ENCODE peak calls at places on chromosome 17, in six cellular contexts. One of them, this sample, is unnamed.
A peak's percentile ranks its signal among the peaks of the same experiment; 100 is the strongest.

GRCh38 chr17:76266244-76266938 is 1.2 kb downstream of the UBALD2 start:
- DNase-seq in bronchial epithelial cell: peak; percentile 29
- DNase-seq in stimulated activated CD8-positive, alpha-beta memory T cell treated with anti-CD3 and anti-CD28 coated beads, Interleukin-2, amount 100 ng/mL, for 48 hours: no peak
- DNase-seq in thyroid gland: peak; percentile 45
- DNase-seq in pons: no peak
- DNase-seq in CD4-positive, CD25-positive, alpha-beta regulatory T cell: no peak
- DNase-seq in this sample: no peak

GRCh38 chr17:21291357-21291756 is 6.8 kb downstream of the MAP2K3 start:
- DNase-seq in pons: no peak
- DNase-seq in stimulated activated CD8-positive, alpha-beta memory T cell treated with anti-CD3 and anti-CD28 coated beads, Interleukin-2, amount 100 ng/mL, for 48 hours: no peak
- DNase-seq in CD4-positive, CD25-positive, alpha-beta regulatory T cell: no peak
- DNase-seq in bronchial epithelial cell: no peak
- DNase-seq in thyroid gland: no peak
- DNase-seq in this sample: no peak

GRCh38 chr17:44628234-44629188 is 27.8 kb upstream of the MEIOC start:
- DNase-seq in bronchial epithelial cell: no peak
- DNase-seq in stimulated activated CD8-positive, alpha-beta memory T cell treated with anti-CD3 and anti-CD28 coated beads, Interleukin-2, amount 100 ng/mL, for 48 hours: no peak
- DNase-seq in pons: no peak
- DNase-seq in thyroid gland: peak; percentile 92
- DNase-seq in CD4-positive, CD25-positive, alpha-beta regulatory T cell: no peak
- DNase-seq in this sample: no peak

GRCh38 chr17:63447688-63448005 is 1.5 kb upstream of the CYB561 start:
- DNase-seq in bronchial epithelial cell: no peak
- DNase-seq in thyroid gland: peak; percentile 56
- DNase-seq in CD4-positive, CD25-positive, alpha-beta regulatory T cell: no peak
- DNase-seq in stimulated activated CD8-positive, alpha-beta memory T cell treated with anti-CD3 and anti-CD28 coated beads, Interleukin-2, amount 100 ng/mL, for 48 hours: no peak
- DNase-seq in pons: no peak
- DNase-seq in this sample: no peak

GRCh38 chr17:8956521-8956920 is 9.0 kb downstream of the PIK3R5 start:
- DNase-seq in stimulated activated CD8-positive, alpha-beta memory T cell treated with anti-CD3 and anti-CD28 coated beads, Interleukin-2, amount 100 ng/mL, for 48 hours: no peak
- DNase-seq in pons: no peak
- DNase-seq in bronchial epithelial cell: no peak
- DNase-seq in thyroid gland: no peak
- DNase-seq in CD4-positive, CD25-positive, alpha-beta regulatory T cell: no peak
- DNase-seq in this sample: no peak

GRCh38 chr17:13864551-13864950 is 204.8 kb upstream of the COX10 start:
- DNase-seq in pons: no peak
- DNase-seq in bronchial epithelial cell: peak; percentile 10
- DNase-seq in thyroid gland: no peak
- DNase-seq in stimulated activated CD8-positive, alpha-beta memory T cell treated with anti-CD3 and anti-CD28 coated beads, Interleukin-2, amount 100 ng/mL, for 48 hours: no peak
- DNase-seq in CD4-positive, CD25-positive, alpha-beta regulatory T cell: no peak
- DNase-seq in this sample: peak; percentile 73

GRCh38 chr17:60065867-60066266 is 12.9 kb downstream of the HEATR6 start:
- DNase-seq in CD4-positive, CD25-positive, alpha-beta regulatory T cell: no peak
- DNase-seq in bronchial epithelial cell: peak; percentile 49
- DNase-seq in stimulated activated CD8-positive, alpha-beta memory T cell treated with anti-CD3 and anti-CD28 coated beads, Interleukin-2, amount 100 ng/mL, for 48 hours: no peak
- DNase-seq in pons: no peak
- DNase-seq in thyroid gland: no peak
- DNase-seq in this sample: peak; percentile 56

GRCh38 chr17:3984719-3985444 is 20.6 kb upstream of the ATP2A3 start:
- DNase-seq in stimulated activated CD8-positive, alpha-beta memory T cell treated with anti-CD3 and anti-CD28 coated beads, Interleukin-2, amount 100 ng/mL, for 48 hours: no peak
- DNase-seq in bronchial epithelial cell: peak; percentile 10
- DNase-seq in CD4-positive, CD25-positive, alpha-beta regulatory T cell: no peak
- DNase-seq in pons: no peak
- DNase-seq in thyroid gland: no peak
- DNase-seq in this sample: peak; percentile 16

GRCh38 chr17:61839300-61839786 is 24.0 kb downstream of the BRIP1 start:
- DNase-seq in bronchial epithelial cell: no peak
- DNase-seq in pons: no peak
- DNase-seq in thyroid gland: no peak
- DNase-seq in CD4-positive, CD25-positive, alpha-beta regulatory T cell: no peak
- DNase-seq in stimulated activated CD8-positive, alpha-beta memory T cell treated with anti-CD3 and anti-CD28 coated beads, Interleukin-2, amount 100 ng/mL, for 48 hours: no peak
- DNase-seq in this sample: no peak

GRCh38 chr17:61414141-61414935 is 14.7 kb downstream of the TBX2 start:
- DNase-seq in thyroid gland: no peak
- DNase-seq in pons: no peak
- DNase-seq in stimulated activated CD8-positive, alpha-beta memory T cell treated with anti-CD3 and anti-CD28 coated beads, Interleukin-2, amount 100 ng/mL, for 48 hours: no peak
- DNase-seq in bronchial epithelial cell: no peak
- DNase-seq in CD4-positive, CD25-positive, alpha-beta regulatory T cell: no peak
- DNase-seq in this sample: peak; percentile 34

GRCh38 chr17:41474863-41475262 is 6.1 kb downstream of the KRT35 start:
- DNase-seq in stimulated activated CD8-positive, alpha-beta memory T cell treated with anti-CD3 and anti-CD28 coated beads, Interleukin-2, amount 100 ng/mL, for 48 hours: no peak
- DNase-seq in pons: no peak
- DNase-seq in CD4-positive, CD25-positive, alpha-beta regulatory T cell: no peak
- DNase-seq in thyroid gland: no peak
- DNase-seq in bronchial epithelial cell: no peak
- DNase-seq in this sample: no peak

GRCh38 chr17:78315355-78316114 is 44.3 kb downstream of the SOCS3 start:
- DNase-seq in thyroid gland: peak; percentile 89
- DNase-seq in bronchial epithelial cell: peak; percentile 92
- DNase-seq in stimulated activated CD8-positive, alpha-beta memory T cell treated with anti-CD3 and anti-CD28 coated beads, Interleukin-2, amount 100 ng/mL, for 48 hours: peak; percentile 59
- DNase-seq in pons: no peak
- DNase-seq in CD4-positive, CD25-positive, alpha-beta regulatory T cell: no peak
- DNase-seq in this sample: peak; percentile 99

GRCh38 chr17:63950940-63951907 is 19.1 kb upstream of the CD79B start:
- DNase-seq in thyroid gland: peak; percentile 69
- DNase-seq in stimulated activated CD8-positive, alpha-beta memory T cell treated with anti-CD3 and anti-CD28 coated beads, Interleukin-2, amount 100 ng/mL, for 48 hours: no peak
- DNase-seq in pons: no peak
- DNase-seq in CD4-positive, CD25-positive, alpha-beta regulatory T cell: no peak
- DNase-seq in bronchial epithelial cell: peak; percentile 38
- DNase-seq in this sample: peak; percentile 82

GRCh38 chr17:13140750-13141149 is 122.9 kb upstream of the ELAC2 start:
- DNase-seq in bronchial epithelial cell: no peak
- DNase-seq in stimulated activated CD8-positive, alpha-beta memory T cell treated with anti-CD3 and anti-CD28 coated beads, Interleukin-2, amount 100 ng/mL, for 48 hours: no peak
- DNase-seq in CD4-positive, CD25-positive, alpha-beta regulatory T cell: no peak
- DNase-seq in pons: peak; percentile 12
- DNase-seq in thyroid gland: no peak
- DNase-seq in this sample: no peak

GRCh38 chr17:57442401-57442823 is 186.1 kb downstream of the MSI2 start:
- DNase-seq in pons: no peak
- DNase-seq in stimulated activated CD8-positive, alpha-beta memory T cell treated with anti-CD3 and anti-CD28 coated beads, Interleukin-2, amount 100 ng/mL, for 48 hours: no peak
- DNase-seq in CD4-positive, CD25-positive, alpha-beta regulatory T cell: no peak
- DNase-seq in bronchial epithelial cell: no peak
- DNase-seq in thyroid gland: no peak
- DNase-seq in this sample: no peak

GRCh38 chr17:41140360-41141132 is at the start of gene KRTAP4-6:
- DNase-seq in thyroid gland: no peak
- DNase-seq in bronchial epithelial cell: peak; percentile 98
- DNase-seq in CD4-positive, CD25-positive, alpha-beta regulatory T cell: no peak
- DNase-seq in pons: no peak
- DNase-seq in stimulated activated CD8-positive, alpha-beta memory T cell treated with anti-CD3 and anti-CD28 coated beads, Interleukin-2, amount 100 ng/mL, for 48 hours: no peak
- DNase-seq in this sample: peak; percentile 86

GRCh38 chr17:48540213-48540612 is 4.7 kb downstream of the HOXB2 start:
- DNase-seq in thyroid gland: no peak
- DNase-seq in stimulated activated CD8-positive, alpha-beta memory T cell treated with anti-CD3 and anti-CD28 coated beads, Interleukin-2, amount 100 ng/mL, for 48 hours: no peak
- DNase-seq in pons: no peak
- DNase-seq in CD4-positive, CD25-positive, alpha-beta regulatory T cell: no peak
- DNase-seq in bronchial epithelial cell: no peak
- DNase-seq in this sample: no peak

GRCh38 chr17:83151056-83151441 is 71.6 kb downstream of the METRNL start:
- DNase-seq in pons: no peak
- DNase-seq in bronchial epithelial cell: no peak
- DNase-seq in CD4-positive, CD25-positive, alpha-beta regulatory T cell: no peak
- DNase-seq in thyroid gland: no peak
- DNase-seq in stimulated activated CD8-positive, alpha-beta memory T cell treated with anti-CD3 and anti-CD28 coated beads, Interleukin-2, amount 100 ng/mL, for 48 hours: no peak
- DNase-seq in this sample: no peak

GRCh38 chr17:2094891-2095535 is 40.1 kb downstream of the HIC1 start:
- DNase-seq in bronchial epithelial cell: peak; percentile 51
- DNase-seq in pons: peak; percentile 37
- DNase-seq in thyroid gland: peak; percentile 92
- DNase-seq in stimulated activated CD8-positive, alpha-beta memory T cell treated with anti-CD3 and anti-CD28 coated beads, Interleukin-2, amount 100 ng/mL, for 48 hours: no peak
- DNase-seq in CD4-positive, CD25-positive, alpha-beta regulatory T cell: no peak
- DNase-seq in this sample: peak; percentile 10

GRCh38 chr17:15092762-15093161 is 172.4 kb downstream of the PMP22 start:
- DNase-seq in pons: no peak
- DNase-seq in stimulated activated CD8-positive, alpha-beta memory T cell treated with anti-CD3 and anti-CD28 coated beads, Interleukin-2, amount 100 ng/mL, for 48 hours: no peak
- DNase-seq in bronchial epithelial cell: peak; percentile 64
- DNase-seq in thyroid gland: no peak
- DNase-seq in CD4-positive, CD25-positive, alpha-beta regulatory T cell: no peak
- DNase-seq in this sample: peak; percentile 32

GRCh38 chr17:59897090-59897489 is 4.2 kb downstream of the RPS6KB1 start:
- DNase-seq in CD4-positive, CD25-positive, alpha-beta regulatory T cell: no peak
- DNase-seq in pons: no peak
- DNase-seq in stimulated activated CD8-positive, alpha-beta memory T cell treated with anti-CD3 and anti-CD28 coated beads, Interleukin-2, amount 100 ng/mL, for 48 hours: no peak
- DNase-seq in thyroid gland: no peak
- DNase-seq in bronchial epithelial cell: no peak
- DNase-seq in this sample: peak; percentile 23

GRCh38 chr17:76566988-76567431 is 18.6 kb downstream of the ST6GALNAC2 start:
- DNase-seq in thyroid gland: no peak
- DNase-seq in bronchial epithelial cell: no peak
- DNase-seq in pons: no peak
- DNase-seq in CD4-positive, CD25-positive, alpha-beta regulatory T cell: no peak
- DNase-seq in stimulated activated CD8-positive, alpha-beta memory T cell treated with anti-CD3 and anti-CD28 coated beads, Interleukin-2, amount 100 ng/mL, for 48 hours: no peak
- DNase-seq in this sample: no peak

GRCh38 chr17:14427914-14428639 is 127.2 kb downstream of the HS3ST3B1 start:
- DNase-seq in bronchial epithelial cell: no peak
- DNase-seq in thyroid gland: peak; percentile 49
- DNase-seq in stimulated activated CD8-positive, alpha-beta memory T cell treated with anti-CD3 and anti-CD28 coated beads, Interleukin-2, amount 100 ng/mL, for 48 hours: peak; percentile 12
- DNase-seq in pons: peak; percentile 2
- DNase-seq in CD4-positive, CD25-positive, alpha-beta regulatory T cell: peak; percentile 70
- DNase-seq in this sample: no peak

GRCh38 chr17:5931611-5932010 is 138.6 kb upstream of the WSCD1 start:
- DNase-seq in CD4-positive, CD25-positive, alpha-beta regulatory T cell: no peak
- DNase-seq in thyroid gland: no peak
- DNase-seq in bronchial epithelial cell: no peak
- DNase-seq in pons: peak; percentile 77
- DNase-seq in stimulated activated CD8-positive, alpha-beta memory T cell treated with anti-CD3 and anti-CD28 coated beads, Interleukin-2, amount 100 ng/mL, for 48 hours: no peak
- DNase-seq in this sample: no peak

GRCh38 chr17:31434404-31435050 is 43.1 kb downstream of the RAB11FIP4 start:
- DNase-seq in stimulated activated CD8-positive, alpha-beta memory T cell treated with anti-CD3 and anti-CD28 coated beads, Interleukin-2, amount 100 ng/mL, for 48 hours: no peak
- DNase-seq in thyroid gland: no peak
- DNase-seq in bronchial epithelial cell: no peak
- DNase-seq in CD4-positive, CD25-positive, alpha-beta regulatory T cell: no peak
- DNase-seq in pons: no peak
- DNase-seq in this sample: no peak

GRCh38 chr17:63999680-64000531 is 1.8 kb downstream of the PRR29 start:
- DNase-seq in pons: no peak
- DNase-seq in stimulated activated CD8-positive, alpha-beta memory T cell treated with anti-CD3 and anti-CD28 coated beads, Interleukin-2, amount 100 ng/mL, for 48 hours: no peak
- DNase-seq in thyroid gland: no peak
- DNase-seq in CD4-positive, CD25-positive, alpha-beta regulatory T cell: no peak
- DNase-seq in bronchial epithelial cell: no peak
- DNase-seq in this sample: no peak

GRCh38 chr17:80879723-80880649 is 111.7 kb upstream of the CHMP6 start:
- DNase-seq in CD4-positive, CD25-positive, alpha-beta regulatory T cell: no peak
- DNase-seq in pons: no peak
- DNase-seq in stimulated activated CD8-positive, alpha-beta memory T cell treated with anti-CD3 and anti-CD28 coated beads, Interleukin-2, amount 100 ng/mL, for 48 hours: no peak
- DNase-seq in thyroid gland: no peak
- DNase-seq in bronchial epithelial cell: no peak
- DNase-seq in this sample: no peak

GRCh38 chr17:8122923-8123694 is 797 bp downstream of the HES7 start:
- DNase-seq in pons: no peak
- DNase-seq in stimulated activated CD8-positive, alpha-beta memory T cell treated with anti-CD3 and anti-CD28 coated beads, Interleukin-2, amount 100 ng/mL, for 48 hours: no peak
- DNase-seq in CD4-positive, CD25-positive, alpha-beta regulatory T cell: peak; percentile 54
- DNase-seq in thyroid gland: peak; percentile 55
- DNase-seq in bronchial epithelial cell: no peak
- DNase-seq in this sample: peak; percentile 16

GRCh38 chr17:49031965-49032928 is 35.1 kb downstream of the IGF2BP1 start:
- DNase-seq in thyroid gland: peak; percentile 44
- DNase-seq in bronchial epithelial cell: peak; percentile 58
- DNase-seq in CD4-positive, CD25-positive, alpha-beta regulatory T cell: peak; percentile 47
- DNase-seq in stimulated activated CD8-positive, alpha-beta memory T cell treated with anti-CD3 and anti-CD28 coated beads, Interleukin-2, amount 100 ng/mL, for 48 hours: no peak
- DNase-seq in pons: peak; percentile 71
- DNase-seq in this sample: peak; percentile 94

GRCh38 chr17:79952265-79952877 is 83.3 kb downstream of the TBC1D16 start:
- DNase-seq in thyroid gland: no peak
- DNase-seq in bronchial epithelial cell: no peak
- DNase-seq in stimulated activated CD8-positive, alpha-beta memory T cell treated with anti-CD3 and anti-CD28 coated beads, Interleukin-2, amount 100 ng/mL, for 48 hours: no peak
- DNase-seq in pons: no peak
- DNase-seq in CD4-positive, CD25-positive, alpha-beta regulatory T cell: no peak
- DNase-seq in this sample: no peak

GRCh38 chr17:9780552-9780951 is 10.8 kb downstream of the DHRS7C start:
- DNase-seq in thyroid gland: no peak
- DNase-seq in pons: no peak
- DNase-seq in bronchial epithelial cell: no peak
- DNase-seq in stimulated activated CD8-positive, alpha-beta memory T cell treated with anti-CD3 and anti-CD28 coated beads, Interleukin-2, amount 100 ng/mL, for 48 hours: no peak
- DNase-seq in CD4-positive, CD25-positive, alpha-beta regulatory T cell: no peak
- DNase-seq in this sample: no peak

GRCh38 chr17:31273511-31273910 is 23.5 kb downstream of the OMG start:
- DNase-seq in pons: no peak
- DNase-seq in stimulated activated CD8-positive, alpha-beta memory T cell treated with anti-CD3 and anti-CD28 coated beads, Interleukin-2, amount 100 ng/mL, for 48 hours: no peak
- DNase-seq in CD4-positive, CD25-positive, alpha-beta regulatory T cell: no peak
- DNase-seq in thyroid gland: no peak
- DNase-seq in bronchial epithelial cell: no peak
- DNase-seq in this sample: no peak

GRCh38 chr17:69539781-69540319 is 125.4 kb downstream of the MAP2K6 start:
- DNase-seq in stimulated activated CD8-positive, alpha-beta memory T cell treated with anti-CD3 and anti-CD28 coated beads, Interleukin-2, amount 100 ng/mL, for 48 hours: no peak
- DNase-seq in CD4-positive, CD25-positive, alpha-beta regulatory T cell: no peak
- DNase-seq in pons: no peak
- DNase-seq in thyroid gland: peak; percentile 32
- DNase-seq in bronchial epithelial cell: peak; percentile 86
- DNase-seq in this sample: peak; percentile 96

GRCh38 chr17:39606434-39607056 is 1.2 kb downstream of the NEUROD2 start:
- DNase-seq in stimulated activated CD8-positive, alpha-beta memory T cell treated with anti-CD3 and anti-CD28 coated beads, Interleukin-2, amount 100 ng/mL, for 48 hours: no peak
- DNase-seq in CD4-positive, CD25-positive, alpha-beta regulatory T cell: no peak
- DNase-seq in pons: no peak
- DNase-seq in bronchial epithelial cell: no peak
- DNase-seq in thyroid gland: no peak
- DNase-seq in this sample: no peak